ENCODE peak calls at places on chromosomes 1 and 21, in four cellular contexts. K, S, G and R are unnamed samples.
A peak's percentile ranks its signal among the peaks of the same experiment; 100 is the strongest.

GRCh38 chr1:40059960-40060337 is 19.4 kb downstream of the CAP1 start:
- DNase-seq in K (no peak), S (no peak), G (no peak), R (no peak)

GRCh38 chr1:167968569-167968968 is 31.7 kb upstream of the MPC2 start:
- DNase-seq in K (no peak), S (no peak), G (no peak), R (no peak)

GRCh38 chr21:25925936-25926335 is 191.2 kb downstream of the GABPA start:
- DNase-seq in G (no peak), K (no peak), S (no peak), R (no peak)

GRCh38 chr1:209926045-209926444 is 12.0 kb upstream of the SYT14 start:
- DNase-seq in S (no peak), K (no peak), G (no peak), R (peak; percentile 46)

GRCh38 chr1:102434421-102434820 is 437.7 kb upstream of the OLFM3 start:
- DNase-seq in G (no peak), K (peak; percentile 10), S (no peak), R (no peak)

GRCh38 chr1:17507916-17508315 is 31.6 kb upstream of the ARHGEF10L start:
- DNase-seq in S (peak; percentile 52), K (no peak), G (no peak), R (no peak)

GRCh38 chr1:1093610-1093943 is 19.5 kb upstream of the RNF223 start:
- DNase-seq in K (no peak), G (no peak), S (no peak), R (no peak)

GRCh38 chr21:32962286-32962685 is 63.4 kb upstream of the OLIG2 start:
- DNase-seq in S (no peak), G (no peak), K (no peak), R (no peak)

GRCh38 chr21:35377505-35378090 is 328.5 kb upstream of the RUNX1 start:
- DNase-seq in G (no peak), K (no peak), S (no peak), R (no peak)

GRCh38 chr1:108791790-108792189 is 45.3 kb downstream of the STXBP3 start:
- DNase-seq in G (no peak), S (no peak), K (no peak), R (no peak)

GRCh38 chr1:108780937-108781574 is 34.6 kb downstream of the STXBP3 start:
- DNase-seq in G (no peak), K (no peak), S (no peak), R (no peak)

GRCh38 chr1:108785264-108785663 is 38.8 kb downstream of the STXBP3 start:
- DNase-seq in G (no peak), S (no peak), K (no peak), R (no peak)

DNA sequence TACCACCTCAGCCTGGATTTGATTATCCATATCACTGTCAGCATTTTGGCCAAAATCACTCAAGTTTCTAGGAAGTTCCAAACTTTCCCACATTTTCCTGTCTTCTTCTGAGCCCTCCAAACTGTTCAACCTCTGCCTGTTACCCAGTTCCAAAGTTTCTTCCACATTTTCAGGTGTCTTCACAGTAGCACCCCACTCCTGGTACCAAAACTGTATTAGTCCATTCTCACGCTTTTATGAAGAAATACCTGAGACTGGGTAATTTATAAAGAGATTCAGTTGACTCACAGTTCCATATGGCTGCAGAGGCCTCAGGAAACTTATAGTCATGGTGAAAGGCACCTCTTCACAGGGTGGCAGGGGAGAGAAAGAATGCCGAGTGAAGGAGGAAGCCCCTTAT is 39.4 kb downstream of the STXBP3 start:
- DNase-seq in K (no peak), G (no peak), S (no peak), R (no peak)
- H3K27ac ChIP-seq in K (no peak overlapping the region), G (no peak overlapping the region), S (no peak overlapping the region), R (no peak overlapping the region)

DNA sequence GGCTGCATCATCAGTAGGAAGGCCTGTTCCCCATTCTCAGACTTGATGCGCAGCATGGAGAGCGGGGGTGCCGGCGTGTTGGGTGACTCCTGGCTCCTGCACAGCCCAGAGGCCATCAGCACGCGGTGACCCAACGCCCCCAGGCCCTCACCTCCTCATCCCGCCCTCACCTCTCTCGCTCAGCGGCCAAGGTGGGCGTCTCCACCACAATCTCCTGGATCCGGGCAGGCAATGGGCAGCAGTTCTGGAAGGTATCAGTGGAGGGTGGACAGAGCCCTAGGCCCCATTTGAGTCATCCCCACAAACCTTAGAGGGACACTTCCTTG is 2.8 kb downstream of the SH3BGRL3 start:
- DNase-seq in K (no peak), S (no peak), G (no peak), R (no peak)
- H3K4me1 ChIP-seq in K (peaks cover 88% of the 10 kb centered on the region), S (peaks cover 37% of the 10 kb centered on the region), G (peaks cover 92% of the 10 kb centered on the region), R (peaks cover 19% of the 10 kb centered on the region)

DNA sequence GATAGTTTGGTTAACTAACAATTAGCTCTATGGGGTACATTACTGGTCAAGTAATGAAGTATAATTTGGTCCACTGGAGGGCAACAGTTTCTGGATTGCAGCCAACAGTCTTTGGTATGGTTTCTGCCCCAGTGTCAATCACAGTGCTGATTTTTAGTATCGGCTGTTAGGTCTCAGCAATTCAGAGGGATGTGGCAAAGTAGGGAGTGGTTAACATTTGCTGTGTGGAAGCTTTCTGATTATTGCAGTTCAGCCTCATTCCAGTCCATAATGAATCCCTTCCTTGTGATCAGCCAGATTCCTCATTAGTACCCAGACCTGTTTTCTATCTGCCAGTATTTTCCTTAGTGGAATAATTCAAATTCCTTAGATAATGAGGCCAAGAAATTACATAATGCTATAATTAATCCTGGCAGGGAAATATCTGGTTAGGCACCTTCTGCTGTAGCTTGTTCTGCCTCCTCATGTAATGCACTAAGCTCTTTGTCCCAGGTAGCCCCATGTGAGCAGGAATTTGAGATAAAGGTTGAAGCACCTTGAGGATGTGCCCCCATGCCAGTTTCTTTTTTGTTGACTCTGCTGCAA is 14.0 kb downstream of the F3 start:
- DNase-seq in K (peak; percentile 44), G (no peak), S (no peak), R (peak; percentile 94)
- TF ChIP-seq CTCF in K (peak; percentile 5), G (no peak), S (no peak), R (peak; percentile 49)

GRCh38 chr1:200038645-200038986 is 11.1 kb downstream of the NR5A2 start:
- DNase-seq in G (no peak), S (no peak), K (no peak), R (no peak)

GRCh38 chr1:200041337-200042118 is 14.0 kb downstream of the NR5A2 start:
- DNase-seq in S (no peak), K (no peak), G (no peak), R (no peak)

GRCh38 chr1:200040516-200041138 is 13.1 kb downstream of the NR5A2 start:
- DNase-seq in S (no peak), G (no peak), K (no peak), R (no peak)

GRCh38 chr1:200038987-200039848 is 11.7 kb downstream of the NR5A2 start:
- DNase-seq in G (no peak), K (peak; percentile 10), S (peak; percentile 71), R (no peak)

DNA sequence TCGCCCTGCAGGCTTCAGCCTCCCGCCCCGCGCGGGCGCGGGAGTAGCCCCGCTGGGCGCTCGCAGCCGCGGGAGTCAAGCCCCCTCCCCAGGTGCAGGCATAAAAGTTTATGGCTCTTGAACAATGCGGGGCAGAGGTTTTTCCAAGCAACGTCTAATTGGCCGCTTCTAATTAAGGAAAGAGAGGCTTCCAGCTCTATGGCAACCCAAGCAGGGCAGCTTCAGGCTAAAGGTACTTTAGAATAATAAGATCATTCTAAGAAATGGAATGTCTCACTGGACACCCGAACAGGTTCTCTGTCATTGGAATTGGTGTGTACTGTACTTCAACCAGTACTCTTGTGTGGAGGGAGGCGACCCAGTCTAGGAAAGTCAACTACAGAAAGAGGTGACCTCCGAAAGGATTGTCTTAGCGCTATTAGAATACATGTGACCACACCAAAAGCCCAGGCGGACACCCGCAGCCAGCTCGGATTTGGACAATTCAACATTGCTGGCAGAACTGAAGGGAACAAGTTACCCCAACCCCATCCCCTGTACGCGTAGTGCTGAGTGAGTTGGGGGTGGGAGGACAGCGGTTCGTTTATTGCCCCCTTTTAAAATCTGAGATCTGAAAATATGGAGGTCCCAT is 12.5 kb downstream of the NR5A2 start:
- DNase-seq in K (no peak), S (no peak), G (no peak), R (no peak)
- H3K27ac ChIP-seq in K (no peak overlapping the region), S (peak overlapping the region; percentile 91), G (peak overlapping the region; percentile 49), R (no peak overlapping the region)